ENCODE peak calls at places on chromosomes 13 and 19, in four cellular contexts. Z is bronchial epithelial cell, T is WERI-Rb-1, X is fibroblast of mammary gland. U is an unnamed sample.

GRCh38 chr19:42216653-42217521 is 590 bp downstream of the DEDD2 start:
- DNase-seq in Z (no peak), T (peak), X (peak), U (peak)

GRCh38 chr19:55095260-55096060 is 19.8 kb downstream of the EPS8L1 start:
- DNase-seq in Z (no peak), T (no peak), X (no peak), U (no peak)

GRCh38 chr19:55640577-55641375 is at the start of gene ZNF580:
- DNase-seq in Z (no peak), T (peak), X (peak), U (peak)

GRCh38 chr19:40303765-40304164 is 18.6 kb upstream of the AKT2 start:
- DNase-seq in Z (no peak), T (no peak), X (no peak), U (no peak)

GRCh38 chr13:36979361-36980040 is 19.6 kb downstream of the ALG5 start:
- DNase-seq in Z (no peak), T (no peak), X (peak), U (peak)

GRCh38 chr19:16655727-16656126 is 4.2 kb downstream of the SMIM7 start:
- DNase-seq in Z (no peak), T (peak), X (no peak), U (no peak)

GRCh38 chr13:113329656-113330312 is 32.7 kb downstream of the LAMP1 start:
- DNase-seq in Z (no peak), T (no peak), X (no peak), U (no peak)

GRCh38 chr19:6392219-6393073 is 518 bp downstream of the GTF2F1 start:
- DNase-seq in Z (no peak), T (no peak), X (no peak), U (no peak)

GRCh38 chr19:50510700-50511068 is 307 bp downstream of the JOSD2 start:
- DNase-seq in Z (peak), T (no peak), X (no peak), U (no peak)

GRCh38 chr13:59607780-59608233 is 555.9 kb downstream of the DIAPH3 start:
- DNase-seq in Z (no peak), T (no peak), X (no peak), U (no peak)

GRCh38 chr13:98746968-98747367 is 5.5 kb downstream of the SLC15A1 start:
- DNase-seq in Z (peak), T (no peak), X (peak), U (peak)

GRCh38 chr13:103238441-103238840 is 172.2 kb upstream of the SLC10A2 start:
- DNase-seq in Z (no peak), T (no peak), X (no peak), U (no peak)

GRCh38 chr19:38684078-38684861 is 36.8 kb downstream of the ACTN4 start:
- DNase-seq in Z (peak), T (no peak), X (peak), U (peak)

GRCh38 chr19:35513231-35513974 is at the start of gene DMKN:
- DNase-seq in Z (peak), T (no peak), X (peak), U (peak)

GRCh38 chr19:31674503-31675186 is 325.4 kb upstream of the TSHZ3 start:
- DNase-seq in Z (no peak), T (no peak), X (peak), U (peak)

GRCh38 chr19:33132425-33132824 is 511 bp downstream of the WDR88 start:
- DNase-seq in Z (no peak), T (no peak), X (no peak), U (no peak)

GRCh38 chr19:30160426-30160825 is 211.8 kb upstream of the ZNF536 start:
- DNase-seq in Z (no peak), T (no peak), X (no peak), U (no peak)

GRCh38 chr19:30091856-30092255 is 149.8 kb downstream of the URI1 start:
- DNase-seq in Z (no peak), T (no peak), X (no peak), U (no peak)

GRCh38 chr13:61052175-61052574 is 363.5 kb downstream of the PCDH20 start:
- DNase-seq in Z (no peak), T (no peak), X (no peak), U (no peak)

GRCh38 chr19:34667349-34668076 is 9.4 kb downstream of the SCGB2B2 start:
- DNase-seq in Z (no peak), T (no peak), X (peak), U (peak)

GRCh38 chr19:49564616-49565045 is 15.7 kb downstream of the NOSIP start:
- DNase-seq in Z (no peak), T (no peak), X (no peak), U (no peak)

GRCh38 chr13:73521970-73522549 is 463.3 kb downstream of the KLF5 start:
- DNase-seq in Z (peak), T (no peak), X (peak), U (no peak)

GRCh38 chr13:49499889-49500660 is 4.3 kb downstream of the PHF11 start:
- DNase-seq in Z (peak), T (no peak), X (peak), U (peak)

GRCh38 chr19:40217921-40218890 is at the start of gene TTC9B:
- DNase-seq in Z (no peak), T (peak), X (no peak), U (no peak)

GRCh38 chr19:16586477-16586871 is 14.3 kb upstream of the SLC35E1 start:
- DNase-seq in Z (no peak), T (no peak), X (no peak), U (no peak)

GRCh38 chr19:7250951-7251350 is 43.3 kb downstream of the INSR start:
- DNase-seq in Z (no peak), T (no peak), X (no peak), U (peak)

GRCh38 chr19:13070425-13071140 is 32.1 kb downstream of the LYL1 start:
- DNase-seq in Z (no peak), T (no peak), X (no peak), U (no peak)

GRCh38 chr13:27311518-27312208 is 41.0 kb downstream of the RASL11A start:
- DNase-seq in Z (no peak), T (no peak), X (no peak), U (no peak)

GRCh38 chr13:25375727-25376358 is 4.1 kb downstream of the ATP8A2 start:
- DNase-seq in Z (peak), T (peak), X (peak), U (peak)

GRCh38 chr13:63048648-63049047 is 1633.0 kb upstream of the PCDH20 start:
- DNase-seq in Z (no peak), T (no peak), X (no peak), U (no peak)
- TF ChIP-seq CTCF in Z (no peak), T (peak), X (peak), U (no peak)

GRCh38 chr13:86877449-86877848 is 793.7 kb upstream of the SLITRK5 start:
- DNase-seq in Z (no peak), T (no peak), X (no peak), U (no peak)

GRCh38 chr13:86882835-86883234 is 788.3 kb upstream of the SLITRK5 start:
- DNase-seq in Z (no peak), T (no peak), X (no peak), U (no peak)

GRCh38 chr13:86881390-86881789 is 789.8 kb upstream of the SLITRK5 start:
- DNase-seq in Z (no peak), T (no peak), X (no peak), U (no peak)

GRCh38 chr13:86882107-86882506 is 789.1 kb upstream of the SLITRK5 start:
- DNase-seq in Z (no peak), T (no peak), X (no peak), U (no peak)
- TF ChIP-seq CTCF in Z (no peak), T (no peak), X (no peak), U (no peak)

GRCh38 chr13:35512271-35512920 is 35.9 kb upstream of the MAB21L1 start:
- DNase-seq in Z (peak), T (no peak), X (peak), U (peak)
- TF ChIP-seq CTCF in Z (no peak), T (no peak), X (no peak), U (no peak)

GRCh38 chr19:1471514-1472107 is 7.4 kb downstream of the C19orf25 start:
- DNase-seq in Z (no peak), T (no peak), X (no peak), U (no peak)
- TF ChIP-seq CTCF in Z (peak), T (peak), X (peak), U (peak)

U was measured in AG10803.